ENCODE peak calls at places on chromosomes 6 and 20, in five cellular contexts. R is mesenchymal stem cell, V is H9, N is mesendoderm, B is IMR-90. D is an unnamed sample.
A peak's percentile ranks its signal among the peaks of the same experiment; 100 is the strongest.

GRCh38 chr20:1320902-1321653 is 7.9 kb downstream of the SDCBP2 start:
- DNase-seq in R (no peak), V (no peak), N (no peak), B (no peak), D (no peak)

GRCh38 chr6:122154912-122155516 is 244.4 kb upstream of the HSF2 start:
- DNase-seq in R (no peak), V (peak; percentile 42), N (peak; percentile 42), B (no peak), D (no peak)

GRCh38 chr20:17661121-17661744 is 20.8 kb downstream of the RRBP1 start:
- DNase-seq in R (no peak), V (no peak), N (no peak), B (no peak), D (no peak)

GRCh38 chr6:137589067-137589848 is 95.1 kb upstream of the OLIG3 start:
- DNase-seq in R (peak; percentile 43), V (peak; percentile 86), N (peak; percentile 97), B (peak; percentile 50), D (no peak)

GRCh38 chr6:113971786-113972185 is 838 bp upstream of the HDAC2 start:
- DNase-seq in R (peak; percentile 7), V (no peak), N (no peak), B (no peak), D (no peak)

GRCh38 chr20:62203378-62204030 is 16.6 kb downstream of the HRH3 start:
- DNase-seq in R (no peak), V (no peak), N (no peak), B (no peak), D (no peak)

GRCh38 chr20:36454664-36455427 is 86.5 kb upstream of the MYL9 start:
- DNase-seq in R (no peak), V (peak; percentile 57), N (peak; percentile 54), B (no peak), D (peak; percentile 64)

GRCh38 chr6:327538-328183 is 35.4 kb downstream of the DUSP22 start:
- DNase-seq in R (no peak), V (no peak), N (no peak), B (peak; percentile 35), D (no peak)

GRCh38 chr20:51574248-51575033 is 31.9 kb upstream of the NFATC2 start:
- DNase-seq in R (no peak), V (no peak), N (no peak), B (no peak), D (no peak)

GRCh38 chr6:499617-500016 is 108.1 kb downstream of the IRF4 start:
- DNase-seq in R (peak; percentile 11), V (no peak), N (no peak), B (no peak), D (no peak)

GRCh38 chr6:149925974-149926777 is 3.3 kb upstream of the RAET1G start:
- DNase-seq in R (peak; percentile 83), V (peak; percentile 90), N (peak; percentile 82), B (peak; percentile 66), D (peak; percentile 70)

GRCh38 chr6:80179691-80180090 is 73.2 kb downstream of the BCKDHB start:
- DNase-seq in R (no peak), V (no peak), N (peak; percentile 46), B (peak; percentile 7), D (no peak)

GRCh38 chr20:50196248-50196647 is 5.6 kb downstream of the CEBPB start:
- DNase-seq in R (peak; percentile 34), V (no peak), N (no peak), B (no peak), D (no peak)

GRCh38 chr20:32898721-32899120 is 40.0 kb downstream of the EFCAB8 start:
- DNase-seq in R (peak; percentile 3), V (no peak), N (peak; percentile 16), B (peak; percentile 56), D (no peak)

GRCh38 chr20:13515796-13516533 is 122.8 kb downstream of the TASP1 start:
- DNase-seq in R (no peak), V (no peak), N (no peak), B (peak; percentile 52), D (no peak)

GRCh38 chr6:42142118-42142835 is at the start of gene C6orf132:
- DNase-seq in R (peak; percentile 51), V (peak; percentile 82), N (peak; percentile 74), B (no peak), D (no peak)

GRCh38 chr20:1809121-1809520 is 86.1 kb upstream of the SIRPA start:
- DNase-seq in R (peak; percentile 78), V (no peak), N (no peak), B (peak; percentile 92), D (no peak)

DNA sequence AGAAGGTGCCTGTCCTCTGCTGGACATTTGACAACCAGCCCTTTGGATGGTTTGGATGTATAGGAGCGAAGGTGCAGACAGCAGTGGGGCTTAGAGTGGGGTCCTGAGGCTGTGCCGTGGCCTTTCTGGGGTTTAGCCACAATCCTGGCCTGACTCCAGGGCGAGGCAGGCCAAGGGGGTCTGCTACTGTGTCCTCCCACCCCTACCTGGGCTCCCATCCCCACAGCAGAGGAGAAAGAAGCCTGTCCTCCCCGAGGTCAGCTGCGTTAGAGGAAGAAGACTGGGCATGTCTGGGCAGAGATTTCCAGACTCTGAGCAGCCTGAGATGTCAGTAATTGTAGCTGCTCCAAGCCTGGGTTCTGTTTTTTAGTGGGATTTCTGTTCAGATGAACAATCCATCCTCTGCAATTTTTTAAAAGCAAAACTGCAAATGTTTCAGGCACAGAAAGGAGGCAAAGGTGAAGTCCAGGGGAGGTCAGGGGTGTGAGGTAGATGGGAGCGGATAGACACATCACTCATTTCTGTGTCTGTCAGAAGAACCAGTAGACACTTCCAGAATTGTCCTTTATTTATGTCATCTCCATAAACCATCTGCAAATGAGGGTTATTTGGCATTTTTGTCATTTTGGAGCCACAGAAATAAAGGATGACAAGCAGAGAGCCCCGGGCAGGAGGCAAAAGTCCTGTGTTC is 1.3 kb upstream of the CDKN1A start:
- DNase-seq in R (peak; percentile 44), V (no peak), N (no peak), B (no peak), D (no peak)
- H2BK15ac ChIP-seq in R (peak overlapping the region; percentile 73), V (no peak overlapping the region), N (no peak overlapping the region), B (peak overlapping the region; percentile 96), D (no peak overlapping the region)

DNA sequence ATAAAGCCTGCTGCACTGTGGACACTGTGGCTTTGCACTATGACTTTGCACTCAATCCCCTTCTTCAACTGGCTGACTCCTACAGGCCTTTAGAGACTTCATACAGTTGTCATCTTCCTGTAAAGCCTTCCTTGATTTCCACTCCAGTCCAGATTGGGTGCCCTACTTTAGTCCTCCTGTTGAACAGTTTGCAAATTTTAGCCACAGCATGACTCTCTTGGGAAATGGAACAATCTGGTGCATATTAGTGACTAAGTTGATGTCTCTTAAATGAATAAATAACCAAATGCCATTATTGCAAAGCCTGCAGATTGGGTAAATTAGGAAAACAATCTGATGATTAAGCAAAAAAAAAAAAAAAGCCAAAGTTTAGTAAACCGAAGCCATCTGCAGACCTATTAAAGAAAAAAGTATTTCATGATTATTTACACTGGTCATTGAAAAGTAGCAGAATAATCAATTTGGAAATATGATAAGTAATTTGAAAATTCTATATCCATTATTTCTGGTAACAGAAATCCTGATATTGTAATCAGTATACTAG is 12.6 kb downstream of the PLCB4 start:
- DNase-seq in R (no peak), V (no peak), N (no peak), B (peak; percentile 28), D (no peak)
- H3K23ac ChIP-seq in R (no peak overlapping the region), V (no peak overlapping the region), N (no peak overlapping the region), B (no peak overlapping the region), D (no peak overlapping the region)

GRCh38 chr6:33915134-33915533 is 111.3 kb upstream of the MLN start:
- DNase-seq in R (no peak), V (no peak), N (no peak), B (no peak), D (no peak)
- H3K9ac ChIP-seq in R (no peak overlapping the region), V (no peak overlapping the region), N (no peak overlapping the region), B (no peak overlapping the region), D (no peak overlapping the region)

GRCh38 chr6:3336066-3336786 is 77.5 kb downstream of the PSMG4 start:
- DNase-seq in R (no peak), V (no peak), N (peak; percentile 38), B (no peak), D (no peak)
- H2BK15ac ChIP-seq in R (no peak overlapping the region), V (no peak overlapping the region), N (no peak overlapping the region), B (no peak overlapping the region), D (peak overlapping the region; percentile 6)

DNA sequence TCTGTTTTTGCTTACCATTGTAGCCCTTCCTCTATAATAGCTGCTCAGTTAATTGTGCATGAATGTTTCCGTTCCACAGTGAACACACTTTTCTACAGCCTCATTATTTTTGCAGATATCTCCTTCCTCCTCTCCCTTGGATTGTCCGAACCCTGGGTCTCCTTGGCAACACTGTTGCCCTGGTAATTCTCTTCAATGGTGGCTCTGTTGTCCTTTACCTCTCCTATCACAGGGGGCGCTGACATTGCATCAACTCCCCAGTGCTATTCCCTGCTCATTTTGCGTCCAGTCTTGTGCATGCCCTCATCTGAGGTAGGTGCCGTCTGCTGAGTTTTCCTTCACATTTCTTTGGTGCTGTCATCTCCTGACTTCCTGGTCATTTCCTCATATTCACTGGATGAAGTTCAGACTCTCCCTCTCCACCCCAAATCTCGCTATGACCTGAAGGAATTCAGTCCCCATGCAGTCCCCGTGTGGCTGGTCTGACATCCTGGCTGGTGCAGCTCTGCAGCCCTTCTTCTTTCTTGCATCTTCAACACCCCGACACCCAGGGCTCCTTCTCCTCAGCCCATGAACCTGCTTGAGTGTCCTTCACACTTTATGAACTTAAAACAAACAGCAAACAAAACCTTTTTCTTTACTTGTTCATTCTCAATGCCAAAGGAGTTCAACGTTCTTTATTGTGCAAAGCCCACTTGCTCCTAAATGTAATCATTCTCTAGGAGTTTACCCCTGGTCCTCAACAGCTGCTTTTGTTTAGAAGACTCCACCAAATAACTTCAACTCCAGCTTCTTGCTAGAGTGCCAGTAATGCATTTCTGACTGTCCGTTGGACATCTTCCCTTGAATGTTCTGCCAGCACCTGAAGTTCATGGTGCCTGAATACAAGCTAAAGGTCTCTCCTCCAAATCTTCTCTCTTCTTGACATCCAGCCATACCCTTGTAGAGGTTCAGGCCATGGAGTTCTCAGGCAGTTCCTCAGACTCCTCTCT is 21.3 kb downstream of the PHACTR2 start:
- DNase-seq in R (no peak), V (peak; percentile 63), N (peak; percentile 77), B (no peak), D (no peak)
- H3K23ac ChIP-seq in R (no peak overlapping the region), V (no peak overlapping the region), N (no peak overlapping the region), B (peak overlapping the region; percentile 3), D (no peak overlapping the region)